ENCODE peak calls at places on chromosomes 11 and 22, in four cellular contexts. P is astrocyte of the cerebellum, B is tibial nerve, Q is cardiac fibroblast. H is an unnamed sample.
A peak's percentile ranks its signal among the peaks of the same experiment; 100 is the strongest.

GRCh38 chr11:23406131-23406819 is 546.0 kb upstream of the CCDC179 start:
- DNase-seq in Q (no peak), B (no peak), P (no peak), H (no peak)

GRCh38 chr11:19660076-19660475 is 52.6 kb upstream of the NAV2 start:
- DNase-seq in P (peak; percentile 35), B (no peak), Q (peak; percentile 76), H (peak; percentile 69)

GRCh38 chr11:120174866-120175265 is 36.0 kb upstream of the OAF start:
- DNase-seq in B (no peak), P (no peak), Q (no peak), H (no peak)

GRCh38 chr22:44181912-44182590 is 1.3 kb downstream of the PARVG start:
- DNase-seq in Q (no peak), B (no peak), P (no peak), H (no peak)

GRCh38 chr11:116548286-116548685 is 224.5 kb downstream of the BUD13 start:
- DNase-seq in B (no peak), Q (no peak), P (no peak), H (no peak)

GRCh38 chr11:105245781-105246315 is 106.3 kb upstream of the CARD18 start:
- DNase-seq in Q (no peak), B (no peak), P (no peak), H (no peak)

GRCh38 chr11:28072321-28072720 is 35.6 kb downstream of the KIF18A start:
- DNase-seq in P (no peak), B (no peak), Q (peak; percentile 40), H (no peak)

GRCh38 chr11:95584589-95584988 is 205.0 kb downstream of the FAM76B start:
- DNase-seq in P (no peak), Q (peak; percentile 11), B (no peak), H (no peak)

GRCh38 chr22:21762712-21763581 is 27.4 kb upstream of the YPEL1 start:
- DNase-seq in P (no peak), Q (no peak), B (no peak), H (no peak)

GRCh38 chr11:132770802-132771545 is 761.3 kb downstream of the OPCML start:
- DNase-seq in P (peak; percentile 65), B (no peak), Q (no peak), H (no peak)

GRCh38 chr22:49894321-49895072 is 23.7 kb downstream of the ALG12 start:
- DNase-seq in B (no peak), P (no peak), Q (no peak), H (no peak)

GRCh38 chr11:24900524-24900923 is 403.7 kb downstream of the LUZP2 start:
- DNase-seq in P (no peak), B (no peak), Q (no peak), H (no peak)
- TF ChIP-seq CTCF in P (no peak), B (no peak), Q (no peak), H (no peak)

DNA sequence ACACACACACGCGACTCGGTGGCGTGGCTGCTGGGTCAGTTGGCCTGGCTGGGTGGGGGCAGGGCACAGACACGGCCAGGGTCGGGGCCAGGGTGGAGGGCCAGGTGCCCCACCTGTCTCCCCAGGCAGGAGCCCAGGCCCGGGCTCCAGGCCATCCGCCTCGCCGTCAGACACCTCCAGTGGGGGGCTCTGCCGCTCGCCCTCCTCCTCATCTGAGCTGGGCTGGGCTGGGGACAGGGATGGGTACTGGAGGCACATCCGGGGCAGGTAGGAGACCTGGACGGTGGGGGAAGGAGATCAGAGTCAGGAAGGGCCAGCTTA is 6.2 kb upstream of the MYBPC3 start:
- DNase-seq in B (no peak), Q (no peak), P (no peak), H (no peak)
- H3K4me3 ChIP-seq in B (no peak overlapping the region), Q (no peak overlapping the region), P (no peak overlapping the region), H (no peak overlapping the region)

GRCh38 chr11:118884613-118885274 is 1.1 kb downstream of the CXCR5 start:
- DNase-seq in B (no peak), Q (no peak), P (no peak), H (no peak)

GRCh38 chr11:118882489-118882888 is 1.2 kb upstream of the CXCR5 start:
- DNase-seq in P (no peak), Q (no peak), B (no peak), H (no peak)

GRCh38 chr11:118883004-118883367 is 706 bp upstream of the CXCR5 start:
- DNase-seq in Q (no peak), P (no peak), B (no peak), H (no peak)

GRCh38 chr11:118885319-118885718 is 1.6 kb downstream of the CXCR5 start:
- DNase-seq in Q (no peak), B (no peak), P (no peak), H (no peak)

GRCh38 chr11:118883368-118884071 is at the start of gene CXCR5:
- DNase-seq in B (no peak), Q (no peak), P (no peak), H (no peak)
- TF ChIP-seq CTCF in B (no peak), Q (no peak), P (peak; percentile 8), H (peak; percentile 27)

GRCh38 chr11:60765355-60765754 is 8.7 kb downstream of the MS4A15 start:
- DNase-seq in B (no peak), Q (no peak), P (no peak), H (no peak)

GRCh38 chr11:60769273-60769672 is 12.6 kb downstream of the MS4A15 start:
- DNase-seq in P (no peak), B (no peak), Q (no peak), H (no peak)

GRCh38 chr11:60768202-60768601 is 11.5 kb downstream of the MS4A15 start:
- DNase-seq in P (no peak), Q (no peak), B (no peak), H (no peak)

GRCh38 chr11:60766547-60766946 is 9.9 kb downstream of the MS4A15 start:
- DNase-seq in P (no peak), Q (no peak), B (no peak), H (no peak)

GRCh38 chr11:60767388-60767811 is 10.7 kb downstream of the MS4A15 start:
- DNase-seq in Q (no peak), B (no peak), P (no peak), H (no peak)
- H3K4me3 ChIP-seq in Q (no peak overlapping the region), B (no peak overlapping the region), P (no peak overlapping the region), H (no peak overlapping the region)

GRCh38 chr11:3891751-3892150 is 36.3 kb downstream of the STIM1 start:
- DNase-seq in B (no peak), Q (no peak), P (no peak), H (no peak)

GRCh38 chr11:3888876-3889275 is 33.4 kb downstream of the STIM1 start:
- DNase-seq in P (no peak), Q (no peak), B (no peak), H (no peak)

GRCh38 chr11:3890806-3891205 is 35.3 kb downstream of the STIM1 start:
- DNase-seq in P (no peak), Q (no peak), B (no peak), H (no peak)

GRCh38 chr11:3888210-3888609 is 32.7 kb downstream of the STIM1 start:
- DNase-seq in B (no peak), Q (no peak), P (no peak), H (no peak)

DNA sequence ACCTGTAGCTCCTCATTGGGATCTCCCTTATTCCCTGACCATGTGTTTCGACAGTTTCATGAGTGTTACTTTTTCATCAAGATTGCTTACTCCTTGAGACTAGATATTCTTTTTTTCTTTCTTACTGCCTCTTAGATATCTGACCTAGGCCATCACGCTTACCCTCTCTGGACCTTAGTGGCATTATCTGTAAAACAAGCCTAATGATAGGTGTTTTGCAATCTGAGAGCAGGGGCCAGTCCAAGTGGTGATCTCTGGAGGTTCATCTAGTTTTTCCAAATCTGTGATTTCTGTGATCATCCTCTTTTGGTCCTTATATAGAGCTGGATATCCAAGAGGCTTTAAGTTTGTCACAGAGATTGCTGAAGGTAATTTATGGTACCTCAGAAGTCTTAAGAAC is 34.5 kb downstream of the STIM1 start:
- DNase-seq in B (no peak), P (no peak), Q (no peak), H (no peak)
- TF ChIP-seq CTCF in B (no peak), P (no peak), Q (no peak), H (no peak)

H was measured in epithelial cell of proximal tubule.